ENCODE peak calls at places on chromosomes 3 and 15, in eight cellular contexts. One of them, this sample, is unnamed.

GRCh38 chr3:119311191-119311925 is 17.2 kb downstream of the ARHGAP31 start:
- DNase-seq in upper lobe of right lung: no peak
- DNase-seq in Calu3: no peak
- DNase-seq in NCI-H2171: no peak
- DNase-seq in T-helper 22 cell: no peak
- DNase-seq in RPMI8226: no peak
- DNase-seq in MCF 10A: peak; percentile 65
- DNase-seq in OCI-LY7: no peak
- DNase-seq in this sample: no peak

GRCh38 chr3:46578973-46579755 is 13.1 kb upstream of the LRRC2 start:
- DNase-seq in MCF 10A: no peak
- DNase-seq in Calu3: no peak
- DNase-seq in NCI-H2171: no peak
- DNase-seq in RPMI8226: no peak
- DNase-seq in OCI-LY7: no peak
- DNase-seq in T-helper 22 cell: no peak
- DNase-seq in upper lobe of right lung: no peak
- DNase-seq in this sample: no peak

GRCh38 chr15:45174577-45174976 is 13.2 kb downstream of the SHF start:
- DNase-seq in T-helper 22 cell: no peak
- DNase-seq in MCF 10A: no peak
- DNase-seq in upper lobe of right lung: no peak
- DNase-seq in RPMI8226: no peak
- DNase-seq in NCI-H2171: no peak
- DNase-seq in OCI-LY7: no peak
- DNase-seq in Calu3: no peak
- DNase-seq in this sample: no peak

GRCh38 chr3:128481438-128481942 is 11.5 kb downstream of the GATA2 start:
- DNase-seq in T-helper 22 cell: no peak
- DNase-seq in MCF 10A: no peak
- DNase-seq in upper lobe of right lung: no peak
- DNase-seq in RPMI8226: no peak
- DNase-seq in Calu3: no peak
- DNase-seq in NCI-H2171: peak; percentile 88
- DNase-seq in OCI-LY7: no peak
- DNase-seq in this sample: no peak

GRCh38 chr3:159126261-159127020 is 324.6 kb downstream of the MFSD1 start:
- DNase-seq in Calu3: no peak
- DNase-seq in RPMI8226: peak; percentile 43
- DNase-seq in NCI-H2171: no peak
- DNase-seq in MCF 10A: no peak
- DNase-seq in upper lobe of right lung: no peak
- DNase-seq in OCI-LY7: no peak
- DNase-seq in T-helper 22 cell: no peak
- DNase-seq in this sample: no peak

GRCh38 chr3:81244196-81244595 is 517.2 kb downstream of the GBE1 start:
- DNase-seq in Calu3: no peak
- DNase-seq in upper lobe of right lung: no peak
- DNase-seq in T-helper 22 cell: no peak
- DNase-seq in NCI-H2171: no peak
- DNase-seq in MCF 10A: no peak
- DNase-seq in OCI-LY7: no peak
- DNase-seq in RPMI8226: no peak
- DNase-seq in this sample: no peak

GRCh38 chr3:14369675-14370669 is 32.4 kb upstream of the SLC6A6 start:
- DNase-seq in NCI-H2171: no peak
- DNase-seq in RPMI8226: peak; percentile 94
- DNase-seq in Calu3: peak; percentile 89
- DNase-seq in T-helper 22 cell: no peak
- DNase-seq in MCF 10A: peak; percentile 37
- DNase-seq in upper lobe of right lung: peak; percentile 77
- DNase-seq in OCI-LY7: peak; percentile 61
- DNase-seq in this sample: no peak

GRCh38 chr3:190533511-190534282 is 19.8 kb downstream of the IL1RAP start:
- DNase-seq in T-helper 22 cell: no peak
- DNase-seq in MCF 10A: peak; percentile 94
- DNase-seq in NCI-H2171: no peak
- DNase-seq in RPMI8226: no peak
- DNase-seq in OCI-LY7: no peak
- DNase-seq in upper lobe of right lung: peak; percentile 82
- DNase-seq in Calu3: peak; percentile 75
- DNase-seq in this sample: no peak

GRCh38 chr15:65421360-65422215 is 1.2 kb downstream of the IGDCC4 start:
- DNase-seq in T-helper 22 cell: no peak
- DNase-seq in MCF 10A: no peak
- DNase-seq in Calu3: no peak
- DNase-seq in OCI-LY7: no peak
- DNase-seq in RPMI8226: no peak
- DNase-seq in NCI-H2171: no peak
- DNase-seq in upper lobe of right lung: no peak
- DNase-seq in this sample: no peak

GRCh38 chr15:78182336-78182700 is 33.2 kb downstream of the IDH3A start:
- DNase-seq in T-helper 22 cell: no peak
- DNase-seq in Calu3: no peak
- DNase-seq in MCF 10A: no peak
- DNase-seq in RPMI8226: no peak
- DNase-seq in NCI-H2171: no peak
- DNase-seq in OCI-LY7: no peak
- DNase-seq in upper lobe of right lung: no peak
- DNase-seq in this sample: no peak

GRCh38 chr15:69591905-69592508 is 139.4 kb downstream of the RPLP1 start:
- DNase-seq in Calu3: peak; percentile 37
- DNase-seq in RPMI8226: peak; percentile 20
- DNase-seq in MCF 10A: peak; percentile 53
- DNase-seq in upper lobe of right lung: no peak
- DNase-seq in OCI-LY7: no peak
- DNase-seq in T-helper 22 cell: no peak
- DNase-seq in NCI-H2171: no peak
- DNase-seq in this sample: no peak

GRCh38 chr3:42839616-42840015 is 30.4 kb downstream of the ACKR2 start:
- DNase-seq in upper lobe of right lung: no peak
- DNase-seq in T-helper 22 cell: peak; percentile 1
- DNase-seq in RPMI8226: peak; percentile 71
- DNase-seq in Calu3: peak; percentile 53
- DNase-seq in OCI-LY7: peak; percentile 63
- DNase-seq in NCI-H2171: no peak
- DNase-seq in MCF 10A: peak; percentile 69
- DNase-seq in this sample: no peak

GRCh38 chr3:34411596-34411995 is 613.2 kb downstream of the PDCD6IP start:
- DNase-seq in NCI-H2171: no peak
- DNase-seq in MCF 10A: no peak
- DNase-seq in T-helper 22 cell: no peak
- DNase-seq in OCI-LY7: no peak
- DNase-seq in RPMI8226: no peak
- DNase-seq in upper lobe of right lung: no peak
- DNase-seq in Calu3: no peak
- DNase-seq in this sample: no peak

GRCh38 chr3:182105875-182106274 is 394.1 kb downstream of the SOX2 start:
- DNase-seq in NCI-H2171: no peak
- DNase-seq in RPMI8226: no peak
- DNase-seq in T-helper 22 cell: no peak
- DNase-seq in MCF 10A: peak; percentile 13
- DNase-seq in OCI-LY7: no peak
- DNase-seq in upper lobe of right lung: no peak
- DNase-seq in Calu3: no peak
- DNase-seq in this sample: no peak

GRCh38 chr3:29552036-29552435 is 271.2 kb downstream of the RBMS3 start:
- DNase-seq in Calu3: no peak
- DNase-seq in NCI-H2171: no peak
- DNase-seq in T-helper 22 cell: no peak
- DNase-seq in upper lobe of right lung: no peak
- DNase-seq in OCI-LY7: no peak
- DNase-seq in MCF 10A: no peak
- DNase-seq in RPMI8226: no peak
- DNase-seq in this sample: no peak

This sample was measured in activated B cell treated with CpG ODN at 0.5 μM for 24 hours.